ENCODE peak calls at places on chromosomes 1 and 21, in eight cellular contexts. One of them, this sample, is unnamed.
A peak's percentile ranks its signal among the peaks of the same experiment; 100 is the strongest.

GRCh38 chr1:101945884-101946283 is 50.8 kb downstream of the OLFM3 start:
- DNase-seq in neural progenitor cell: no peak
- DNase-seq in aorta: no peak
- DNase-seq in psoas muscle: no peak
- DNase-seq in left ventricle myocardium inferior: no peak
- DNase-seq in cardiac muscle cell: no peak
- DNase-seq in GM12878: no peak
- DNase-seq in prostate gland: no peak
- DNase-seq in this sample: peak; percentile 10

GRCh38 chr21:14858309-14858708 is 206.5 kb downstream of the NRIP1 start:
- DNase-seq in neural progenitor cell: no peak
- DNase-seq in aorta: no peak
- DNase-seq in psoas muscle: no peak
- DNase-seq in left ventricle myocardium inferior: no peak
- DNase-seq in cardiac muscle cell: no peak
- DNase-seq in GM12878: no peak
- DNase-seq in prostate gland: no peak
- DNase-seq in this sample: no peak

GRCh38 chr1:229102741-229103480 is 168.0 kb upstream of the RAB4A start:
- DNase-seq in neural progenitor cell: peak; percentile 50
- DNase-seq in aorta: no peak
- DNase-seq in psoas muscle: no peak
- DNase-seq in left ventricle myocardium inferior: no peak
- DNase-seq in cardiac muscle cell: peak; percentile 44
- DNase-seq in GM12878: no peak
- DNase-seq in prostate gland: no peak
- DNase-seq in this sample: no peak

GRCh38 chr1:66607458-66607857 is 73.5 kb downstream of the SGIP1 start:
- DNase-seq in neural progenitor cell: peak; percentile 28
- DNase-seq in aorta: no peak
- DNase-seq in psoas muscle: no peak
- DNase-seq in left ventricle myocardium inferior: no peak
- DNase-seq in cardiac muscle cell: no peak
- DNase-seq in GM12878: no peak
- DNase-seq in prostate gland: no peak
- DNase-seq in this sample: peak; percentile 57

GRCh38 chr1:38088366-38088765 is 41.8 kb upstream of the POU3F1 start:
- DNase-seq in neural progenitor cell: peak; percentile 57
- DNase-seq in aorta: no peak
- DNase-seq in psoas muscle: no peak
- DNase-seq in left ventricle myocardium inferior: no peak
- DNase-seq in cardiac muscle cell: no peak
- DNase-seq in GM12878: no peak
- DNase-seq in prostate gland: no peak
- DNase-seq in this sample: no peak

GRCh38 chr1:26784023-26784871 is 3.5 kb upstream of the PIGV start:
- DNase-seq in neural progenitor cell: peak; percentile 26
- DNase-seq in aorta: peak; percentile 57
- DNase-seq in psoas muscle: peak; percentile 67
- DNase-seq in left ventricle myocardium inferior: peak; percentile 53
- DNase-seq in cardiac muscle cell: peak; percentile 94
- DNase-seq in GM12878: no peak
- DNase-seq in prostate gland: peak; percentile 16
- DNase-seq in this sample: peak; percentile 73

GRCh38 chr1:4059270-4059669 is 159.2 kb upstream of the C1orf174 start:
- DNase-seq in neural progenitor cell: no peak
- DNase-seq in aorta: peak; percentile 53
- DNase-seq in psoas muscle: no peak
- DNase-seq in left ventricle myocardium inferior: no peak
- DNase-seq in cardiac muscle cell: no peak
- DNase-seq in GM12878: no peak
- DNase-seq in prostate gland: no peak
- DNase-seq in this sample: no peak

GRCh38 chr1:67532452-67533216 is 102.4 kb upstream of the SERBP1 start:
- DNase-seq in neural progenitor cell: peak; percentile 80
- DNase-seq in aorta: no peak
- DNase-seq in psoas muscle: no peak
- DNase-seq in left ventricle myocardium inferior: no peak
- DNase-seq in cardiac muscle cell: peak; percentile 92
- DNase-seq in GM12878: peak; percentile 15
- DNase-seq in prostate gland: peak; percentile 54
- DNase-seq in this sample: peak; percentile 71

GRCh38 chr1:2470290-2471158 is 5.6 kb upstream of the PLCH2 start:
- DNase-seq in neural progenitor cell: no peak
- DNase-seq in aorta: no peak
- DNase-seq in psoas muscle: no peak
- DNase-seq in left ventricle myocardium inferior: no peak
- DNase-seq in cardiac muscle cell: no peak
- DNase-seq in GM12878: no peak
- DNase-seq in prostate gland: no peak
- DNase-seq in this sample: peak; percentile 71

GRCh38 chr1:88608139-88608943 is 75.7 kb upstream of the PKN2 start:
- DNase-seq in neural progenitor cell: peak; percentile 39
- DNase-seq in aorta: no peak
- DNase-seq in psoas muscle: no peak
- DNase-seq in left ventricle myocardium inferior: no peak
- DNase-seq in cardiac muscle cell: peak; percentile 43
- DNase-seq in GM12878: no peak
- DNase-seq in prostate gland: no peak
- DNase-seq in this sample: peak; percentile 12

GRCh38 chr1:59052194-59052593 is 244.7 kb upstream of the FGGY start:
- DNase-seq in neural progenitor cell: no peak
- DNase-seq in aorta: no peak
- DNase-seq in psoas muscle: no peak
- DNase-seq in left ventricle myocardium inferior: no peak
- DNase-seq in cardiac muscle cell: no peak
- DNase-seq in GM12878: no peak
- DNase-seq in prostate gland: peak; percentile 76
- DNase-seq in this sample: no peak

GRCh38 chr1:58823481-58824010 is 39.7 kb upstream of the JUN start:
- DNase-seq in neural progenitor cell: no peak
- DNase-seq in aorta: no peak
- DNase-seq in psoas muscle: no peak
- DNase-seq in left ventricle myocardium inferior: no peak
- DNase-seq in cardiac muscle cell: peak; percentile 62
- DNase-seq in GM12878: no peak
- DNase-seq in prostate gland: no peak
- DNase-seq in this sample: no peak

GRCh38 chr1:225897595-225898514 is 8.9 kb upstream of the LEFTY1 start:
- DNase-seq in neural progenitor cell: no peak
- DNase-seq in aorta: no peak
- DNase-seq in psoas muscle: peak; percentile 23
- DNase-seq in left ventricle myocardium inferior: no peak
- DNase-seq in cardiac muscle cell: no peak
- DNase-seq in GM12878: no peak
- DNase-seq in prostate gland: no peak
- DNase-seq in this sample: no peak

GRCh38 chr1:39852214-39852791 is 31.0 kb downstream of the TRIT1 start:
- DNase-seq in neural progenitor cell: no peak
- DNase-seq in aorta: no peak
- DNase-seq in psoas muscle: no peak
- DNase-seq in left ventricle myocardium inferior: no peak
- DNase-seq in cardiac muscle cell: peak; percentile 12
- DNase-seq in GM12878: no peak
- DNase-seq in prostate gland: peak; percentile 67
- DNase-seq in this sample: no peak

GRCh38 chr1:21569820-21570527 is 60.8 kb downstream of the ALPL start:
- DNase-seq in neural progenitor cell: no peak
- DNase-seq in aorta: peak; percentile 40
- DNase-seq in psoas muscle: peak; percentile 26
- DNase-seq in left ventricle myocardium inferior: no peak
- DNase-seq in cardiac muscle cell: no peak
- DNase-seq in GM12878: no peak
- DNase-seq in prostate gland: no peak
- DNase-seq in this sample: no peak

GRCh38 chr21:35578350-35578782 is 482.0 kb downstream of the SETD4 start:
- DNase-seq in neural progenitor cell: no peak
- DNase-seq in aorta: no peak
- DNase-seq in psoas muscle: no peak
- DNase-seq in left ventricle myocardium inferior: no peak
- DNase-seq in cardiac muscle cell: peak; percentile 55
- DNase-seq in GM12878: no peak
- DNase-seq in prostate gland: no peak
- DNase-seq in this sample: no peak

GRCh38 chr1:81053826-81054225 is 746.9 kb upstream of the ADGRL2 start:
- DNase-seq in neural progenitor cell: no peak
- DNase-seq in aorta: no peak
- DNase-seq in psoas muscle: no peak
- DNase-seq in left ventricle myocardium inferior: no peak
- DNase-seq in cardiac muscle cell: no peak
- DNase-seq in GM12878: no peak
- DNase-seq in prostate gland: no peak
- DNase-seq in this sample: no peak

GRCh38 chr1:222920169-222920568 is 105.3 kb downstream of the DISP1 start:
- DNase-seq in neural progenitor cell: no peak
- DNase-seq in aorta: no peak
- DNase-seq in psoas muscle: no peak
- DNase-seq in left ventricle myocardium inferior: no peak
- DNase-seq in cardiac muscle cell: no peak
- DNase-seq in GM12878: no peak
- DNase-seq in prostate gland: no peak
- DNase-seq in this sample: no peak

GRCh38 chr1:56576880-56577858 is 2.2 kb downstream of the PLPP3 start:
- DNase-seq in neural progenitor cell: peak; percentile 73
- DNase-seq in aorta: no peak
- DNase-seq in psoas muscle: no peak
- DNase-seq in left ventricle myocardium inferior: no peak
- DNase-seq in cardiac muscle cell: peak; percentile 59
- DNase-seq in GM12878: no peak
- DNase-seq in prostate gland: no peak
- DNase-seq in this sample: peak; percentile 58

GRCh38 chr1:47763456-47764171 is 233.6 kb downstream of the TRABD2B start:
- DNase-seq in neural progenitor cell: no peak
- DNase-seq in aorta: peak; percentile 72
- DNase-seq in psoas muscle: no peak
- DNase-seq in left ventricle myocardium inferior: no peak
- DNase-seq in cardiac muscle cell: no peak
- DNase-seq in GM12878: no peak
- DNase-seq in prostate gland: peak; percentile 82
- DNase-seq in this sample: no peak

GRCh38 chr1:90027281-90027680 is 32.4 kb downstream of the ZNF326 start:
- DNase-seq in neural progenitor cell: no peak
- DNase-seq in aorta: no peak
- DNase-seq in psoas muscle: no peak
- DNase-seq in left ventricle myocardium inferior: no peak
- DNase-seq in cardiac muscle cell: no peak
- DNase-seq in GM12878: no peak
- DNase-seq in prostate gland: no peak
- DNase-seq in this sample: no peak
- H3K36me3 ChIP-seq in neural progenitor cell: peaks cover 34% of the 10 kb centered on the region
- H3K36me3 ChIP-seq in aorta: peaks cover 6% of the 10 kb centered on the region
- H3K36me3 ChIP-seq in psoas muscle: peaks cover 11% of the 10 kb centered on the region
- H3K36me3 ChIP-seq in left ventricle myocardium inferior: peaks cover 98% of the 10 kb centered on the region
- H3K36me3 ChIP-seq in cardiac muscle cell: peaks cover 49% of the 10 kb centered on the region
- H3K36me3 ChIP-seq in GM12878: peaks cover 35% of the 10 kb centered on the region
- H3K36me3 ChIP-seq in prostate gland: no peaks in the 10 kb centered on the region
- H3K36me3 ChIP-seq in this sample: peaks cover 8% of the 10 kb centered on the region

GRCh38 chr1:43705334-43705733 is 2.0 kb upstream of the ST3GAL3 start:
- DNase-seq in neural progenitor cell: no peak
- DNase-seq in aorta: no peak
- DNase-seq in psoas muscle: no peak
- DNase-seq in left ventricle myocardium inferior: no peak
- DNase-seq in cardiac muscle cell: no peak
- DNase-seq in GM12878: no peak
- DNase-seq in prostate gland: no peak
- DNase-seq in this sample: no peak

GRCh38 chr1:43704838-43705237 is 2.5 kb upstream of the ST3GAL3 start:
- DNase-seq in neural progenitor cell: no peak
- DNase-seq in aorta: no peak
- DNase-seq in psoas muscle: peak; percentile 71
- DNase-seq in left ventricle myocardium inferior: no peak
- DNase-seq in cardiac muscle cell: peak; percentile 43
- DNase-seq in GM12878: no peak
- DNase-seq in prostate gland: peak; percentile 51
- DNase-seq in this sample: no peak

GRCh38 chr1:43707191-43708005 is at the start of gene ST3GAL3:
- DNase-seq in neural progenitor cell: peak; percentile 97
- DNase-seq in aorta: peak; percentile 97
- DNase-seq in psoas muscle: peak; percentile 96
- DNase-seq in left ventricle myocardium inferior: peak; percentile 94
- DNase-seq in cardiac muscle cell: peak; percentile 95
- DNase-seq in GM12878: peak; percentile 67
- DNase-seq in prostate gland: peak; percentile 89
- DNase-seq in this sample: peak; percentile 99

GRCh38 chr1:43706598-43707190 is 642 bp upstream of the ST3GAL3 start:
- DNase-seq in neural progenitor cell: peak; percentile 75
- DNase-seq in aorta: no peak
- DNase-seq in psoas muscle: peak; percentile 56
- DNase-seq in left ventricle myocardium inferior: no peak
- DNase-seq in cardiac muscle cell: peak; percentile 39
- DNase-seq in GM12878: no peak
- DNase-seq in prostate gland: no peak
- DNase-seq in this sample: peak; percentile 71

DNA sequence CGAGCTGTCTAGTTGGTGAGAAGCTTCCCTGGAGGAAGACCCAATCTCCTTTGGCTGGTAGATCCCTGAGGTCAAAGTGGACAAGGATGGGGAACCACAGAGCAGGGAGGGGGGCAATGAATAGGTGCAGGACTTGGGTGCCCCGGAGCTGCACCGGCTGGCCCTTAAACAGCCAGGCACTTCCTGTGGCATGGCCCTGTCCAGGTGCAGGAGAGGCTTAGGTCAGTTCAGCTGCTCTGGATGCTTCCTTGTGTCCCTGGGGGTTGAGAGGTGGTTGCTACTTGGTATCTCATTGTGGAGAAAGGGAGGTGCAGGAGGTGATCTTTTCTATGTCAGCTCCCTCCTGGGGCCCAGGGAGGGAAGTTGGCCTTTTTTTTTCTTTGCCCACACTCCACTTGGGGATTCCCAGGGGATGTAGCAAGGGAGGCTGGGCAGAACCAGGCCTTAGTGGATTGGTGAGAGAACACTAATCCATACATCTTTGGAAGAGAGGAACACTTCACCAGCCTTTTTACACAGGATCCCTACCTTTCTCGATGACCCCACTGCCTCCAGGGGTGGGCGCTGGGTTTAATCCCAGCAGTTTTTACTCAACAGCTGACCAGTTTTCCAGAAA is 1.2 kb upstream of the ST3GAL3 start:
- DNase-seq in neural progenitor cell: peak; percentile 18
- DNase-seq in aorta: no peak
- DNase-seq in psoas muscle: no peak
- DNase-seq in left ventricle myocardium inferior: no peak
- DNase-seq in cardiac muscle cell: no peak
- DNase-seq in GM12878: no peak
- DNase-seq in prostate gland: no peak
- DNase-seq in this sample: peak; percentile 39
- H3K36me3 ChIP-seq in neural progenitor cell: peaks cover 7% of the 10 kb centered on the region
- H3K36me3 ChIP-seq in aorta: peaks cover 4% of the 10 kb centered on the region
- H3K36me3 ChIP-seq in psoas muscle: peaks cover 15% of the 10 kb centered on the region
- H3K36me3 ChIP-seq in left ventricle myocardium inferior: peaks cover 51% of the 10 kb centered on the region
- H3K36me3 ChIP-seq in cardiac muscle cell: peaks cover 29% of the 10 kb centered on the region
- H3K36me3 ChIP-seq in GM12878: peaks cover 14% of the 10 kb centered on the region
- H3K36me3 ChIP-seq in prostate gland: peaks cover 6% of the 10 kb centered on the region
- H3K36me3 ChIP-seq in this sample: peaks cover 30% of the 10 kb centered on the region

GRCh38 chr21:41836166-41837015 is 42.8 kb downstream of the PRDM15 start:
- DNase-seq in neural progenitor cell: no peak
- DNase-seq in aorta: peak; percentile 74
- DNase-seq in psoas muscle: no peak
- DNase-seq in left ventricle myocardium inferior: no peak
- DNase-seq in cardiac muscle cell: no peak
- DNase-seq in GM12878: no peak
- DNase-seq in prostate gland: no peak
- DNase-seq in this sample: peak; percentile 64
- H3K36me3 ChIP-seq in neural progenitor cell: no peaks in the 10 kb centered on the region
- H3K36me3 ChIP-seq in aorta: peaks cover 7% of the 10 kb centered on the region
- H3K36me3 ChIP-seq in psoas muscle: no peaks in the 10 kb centered on the region
- H3K36me3 ChIP-seq in left ventricle myocardium inferior: peaks cover 75% of the 10 kb centered on the region
- H3K36me3 ChIP-seq in cardiac muscle cell: no peaks in the 10 kb centered on the region
- H3K36me3 ChIP-seq in GM12878: peaks cover 21% of the 10 kb centered on the region
- H3K36me3 ChIP-seq in prostate gland: no peaks in the 10 kb centered on the region
- H3K36me3 ChIP-seq in this sample: peaks cover 1% of the 10 kb centered on the region

GRCh38 chr21:45985471-45986315 is 4.1 kb downstream of the COL6A1 start:
- DNase-seq in neural progenitor cell: no peak
- DNase-seq in aorta: peak; percentile 70
- DNase-seq in psoas muscle: peak; percentile 33
- DNase-seq in left ventricle myocardium inferior: peak; percentile 17
- DNase-seq in cardiac muscle cell: no peak
- DNase-seq in GM12878: no peak
- DNase-seq in prostate gland: no peak
- DNase-seq in this sample: peak; percentile 53
- H3K36me3 ChIP-seq in neural progenitor cell: no peaks in the 10 kb centered on the region
- H3K36me3 ChIP-seq in aorta: peaks cover 11% of the 10 kb centered on the region
- H3K36me3 ChIP-seq in psoas muscle: no peaks in the 10 kb centered on the region
- H3K36me3 ChIP-seq in left ventricle myocardium inferior: peaks cover 60% of the 10 kb centered on the region
- H3K36me3 ChIP-seq in cardiac muscle cell: peaks cover 19% of the 10 kb centered on the region
- H3K36me3 ChIP-seq in GM12878: no peaks in the 10 kb centered on the region
- H3K36me3 ChIP-seq in prostate gland: peaks cover 6% of the 10 kb centered on the region
- H3K36me3 ChIP-seq in this sample: peaks cover 5% of the 10 kb centered on the region